ENCODE peak calls at places on chromosomes 12 and 14, in seven cellular contexts. T is Peyer's patch, J is choroid plexus epithelial cell, N is AG08396, E is activated gamma-delta T cell, F is Kasumi-1, C is GM12864. Z is an unnamed sample.
A peak's percentile ranks its signal among the peaks of the same experiment; 100 is the strongest.

GRCh38 chr14:57512221-57512620 is 18.6 kb upstream of the CCDC198 start:
- DNase-seq in T (no peak), J (no peak), N (no peak), E (no peak), F (no peak), C (no peak), Z (no peak)

GRCh38 chr14:87698496-87698895 is 294.5 kb downstream of the GALC start:
- DNase-seq in T (no peak), J (no peak), N (no peak), E (no peak), F (no peak), C (no peak), Z (no peak)

GRCh38 chr12:39012870-39013269 is 107.5 kb upstream of the CPNE8 start:
- DNase-seq in T (no peak), J (no peak), N (no peak), E (no peak), F (no peak), C (no peak), Z (no peak)

GRCh38 chr12:1691123-1692007 is 495 bp downstream of the ADIPOR2 start:
- DNase-seq in T (peak; percentile 68), J (peak; percentile 23), N (peak; percentile 49), E (no peak), F (peak; percentile 29), C (no peak), Z (peak; percentile 67)

GRCh38 chr12:82468563-82468962 is 110.2 kb downstream of the METTL25 start:
- DNase-seq in T (no peak), J (no peak), N (no peak), E (no peak), F (no peak), C (no peak), Z (no peak)

GRCh38 chr14:60931206-60931605 is 49.7 kb downstream of the TRMT5 start:
- DNase-seq in T (no peak), J (no peak), N (no peak), E (no peak), F (no peak), C (no peak), Z (no peak)

GRCh38 chr12:24625103-24625502 is 323.8 kb downstream of the BCAT1 start:
- DNase-seq in T (no peak), J (no peak), N (no peak), E (no peak), F (no peak), C (no peak), Z (no peak)

GRCh38 chr12:99911076-99911475 is 73.7 kb downstream of the ANKS1B start:
- DNase-seq in T (no peak), J (peak; percentile 78), N (peak; percentile 83), E (no peak), F (no peak), C (no peak), Z (no peak)

GRCh38 chr12:9701380-9702154 is 31.3 kb downstream of the CLECL1 start:
- DNase-seq in T (no peak), J (no peak), N (no peak), E (no peak), F (no peak), C (no peak), Z (no peak)

GRCh38 chr12:123655420-123655819 is 15.5 kb upstream of the TCTN2 start:
- DNase-seq in T (peak; percentile 56), J (no peak), N (no peak), E (no peak), F (no peak), C (peak; percentile 21), Z (no peak)

GRCh38 chr14:97185186-97185585 is 388.0 kb downstream of the VRK1 start:
- DNase-seq in T (no peak), J (no peak), N (no peak), E (no peak), F (peak; percentile 2), C (no peak), Z (no peak)

GRCh38 chr12:61538951-61539350 is 721.3 kb upstream of the USP15 start:
- DNase-seq in T (no peak), J (peak; percentile 5), N (no peak), E (no peak), F (peak; percentile 42), C (no peak), Z (no peak)

GRCh38 chr12:94267530-94267877 is 119.1 kb downstream of the PLXNC1 start:
- DNase-seq in T (no peak), J (no peak), N (no peak), E (no peak), F (no peak), C (no peak), Z (no peak)

GRCh38 chr14:97655169-97655948 is 858.2 kb downstream of the VRK1 start:
- DNase-seq in T (no peak), J (no peak), N (no peak), E (no peak), F (no peak), C (no peak), Z (no peak)

GRCh38 chr12:113232232-113232615 is 11.0 kb downstream of the TPCN1 start:
- DNase-seq in T (peak; percentile 41), J (no peak), N (no peak), E (no peak), F (no peak), C (no peak), Z (no peak)

GRCh38 chr14:65263161-65263788 is 149.3 kb upstream of the FUT8 start:
- DNase-seq in T (no peak), J (no peak), N (no peak), E (no peak), F (no peak), C (no peak), Z (no peak)

GRCh38 chr14:95831041-95831440 is 45.6 kb upstream of the TUNAR start:
- DNase-seq in T (no peak), J (no peak), N (no peak), E (no peak), F (no peak), C (no peak), Z (no peak)

GRCh38 chr12:57166971-57167371 is 19.6 kb upstream of the LRP1-AS start:
- DNase-seq in T (no peak), J (peak; percentile 69), N (peak; percentile 74), E (no peak), F (no peak), C (no peak), Z (no peak)

GRCh38 chr12:39697108-39697507 is 77.5 kb upstream of the ABCD2 start:
- DNase-seq in T (no peak), J (no peak), N (no peak), E (no peak), F (no peak), C (no peak), Z (no peak)

GRCh38 chr14:25371053-25371452 is 321.1 kb upstream of the STXBP6 start:
- DNase-seq in T (no peak), J (no peak), N (no peak), E (no peak), F (no peak), C (no peak), Z (no peak)

GRCh38 chr14:22311625-22312024 is 277.4 kb downstream of the DAD1 start:
- DNase-seq in T (no peak), J (no peak), N (no peak), E (no peak), F (no peak), C (no peak), Z (no peak)

GRCh38 chr14:55267816-55268215 is 3.4 kb upstream of the FBXO34 start:
- DNase-seq in T (no peak), J (peak; percentile 55), N (peak; percentile 22), E (no peak), F (no peak), C (no peak), Z (no peak)

GRCh38 chr12:108846320-108846719 is 11.1 kb downstream of the SSH1 start:
- DNase-seq in T (no peak), J (no peak), N (no peak), E (no peak), F (peak; percentile 19), C (no peak), Z (no peak)

GRCh38 chr12:14716848-14717444 is 20.5 kb upstream of the GUCY2C start:
- DNase-seq in T (peak; percentile 84), J (peak; percentile 74), N (peak; percentile 22), E (no peak), F (peak; percentile 37), C (peak; percentile 36), Z (no peak)

GRCh38 chr14:61584258-61584657 is 111.1 kb upstream of the HIF1A start:
- DNase-seq in T (no peak), J (peak; percentile 78), N (peak; percentile 53), E (no peak), F (no peak), C (no peak), Z (no peak)

GRCh38 chr12:3967556-3968160 is 94.5 kb upstream of the PARP11 start:
- DNase-seq in T (no peak), J (no peak), N (no peak), E (no peak), F (no peak), C (no peak), Z (no peak)